ENCODE peak calls at places on chromosomes 16 and 17, in six cellular contexts. One of them, this sample, is unnamed.

GRCh38 chr17:39197380-39198185 is at the start of gene CACNB1:
- DNase-seq in EL: peak
- DNase-seq in stimulated activated CD4-positive, alpha-beta T cell treated with anti-CD3 and anti-CD28 coated beads, Interleukin-12 subunit alpha, Interleukin-12 subunit beta, amount 100 ng/mL, for 48 hours: peak
- DNase-seq in skeletal muscle cell: peak
- DNase-seq in ureter: peak
- DNase-seq in glutamatergic neuron: peak
- DNase-seq in this sample: peak

GRCh38 chr16:74570412-74571301 is 36.3 kb downstream of the GLG1 start:
- DNase-seq in stimulated activated CD4-positive, alpha-beta T cell treated with anti-CD3 and anti-CD28 coated beads, Interleukin-12 subunit alpha, Interleukin-12 subunit beta, amount 100 ng/mL, for 48 hours: no peak
- DNase-seq in EL: no peak
- DNase-seq in ureter: no peak
- DNase-seq in skeletal muscle cell: no peak
- DNase-seq in glutamatergic neuron: no peak
- DNase-seq in this sample: no peak

GRCh38 chr16:6884002-6884401 is 448.6 kb upstream of the RBFOX1 start:
- DNase-seq in EL: no peak
- DNase-seq in ureter: no peak
- DNase-seq in glutamatergic neuron: peak
- DNase-seq in stimulated activated CD4-positive, alpha-beta T cell treated with anti-CD3 and anti-CD28 coated beads, Interleukin-12 subunit alpha, Interleukin-12 subunit beta, amount 100 ng/mL, for 48 hours: no peak
- DNase-seq in skeletal muscle cell: no peak
- DNase-seq in this sample: no peak

GRCh38 chr17:4444782-4445473 is 11.2 kb downstream of the SPNS3 start:
- DNase-seq in stimulated activated CD4-positive, alpha-beta T cell treated with anti-CD3 and anti-CD28 coated beads, Interleukin-12 subunit alpha, Interleukin-12 subunit beta, amount 100 ng/mL, for 48 hours: no peak
- DNase-seq in ureter: peak
- DNase-seq in skeletal muscle cell: no peak
- DNase-seq in glutamatergic neuron: no peak
- DNase-seq in EL: no peak
- DNase-seq in this sample: no peak

GRCh38 chr16:23398987-23399805 is 53.8 kb downstream of the COG7 start:
- DNase-seq in stimulated activated CD4-positive, alpha-beta T cell treated with anti-CD3 and anti-CD28 coated beads, Interleukin-12 subunit alpha, Interleukin-12 subunit beta, amount 100 ng/mL, for 48 hours: no peak
- DNase-seq in glutamatergic neuron: no peak
- DNase-seq in EL: no peak
- DNase-seq in ureter: no peak
- DNase-seq in skeletal muscle cell: no peak
- DNase-seq in this sample: no peak

GRCh38 chr17:75289832-75290337 is 652 bp upstream of the SLC25A19 start:
- DNase-seq in glutamatergic neuron: no peak
- DNase-seq in stimulated activated CD4-positive, alpha-beta T cell treated with anti-CD3 and anti-CD28 coated beads, Interleukin-12 subunit alpha, Interleukin-12 subunit beta, amount 100 ng/mL, for 48 hours: peak
- DNase-seq in ureter: no peak
- DNase-seq in skeletal muscle cell: no peak
- DNase-seq in EL: peak
- DNase-seq in this sample: peak

GRCh38 chr17:4232168-4232813 is 31.5 kb downstream of the ANKFY1 start:
- DNase-seq in glutamatergic neuron: no peak
- DNase-seq in skeletal muscle cell: no peak
- DNase-seq in stimulated activated CD4-positive, alpha-beta T cell treated with anti-CD3 and anti-CD28 coated beads, Interleukin-12 subunit alpha, Interleukin-12 subunit beta, amount 100 ng/mL, for 48 hours: no peak
- DNase-seq in EL: peak
- DNase-seq in ureter: no peak
- DNase-seq in this sample: peak

GRCh38 chr16:1539720-1540555 is 6.5 kb downstream of the TMEM204 start:
- DNase-seq in glutamatergic neuron: peak
- DNase-seq in stimulated activated CD4-positive, alpha-beta T cell treated with anti-CD3 and anti-CD28 coated beads, Interleukin-12 subunit alpha, Interleukin-12 subunit beta, amount 100 ng/mL, for 48 hours: no peak
- DNase-seq in skeletal muscle cell: no peak
- DNase-seq in ureter: no peak
- DNase-seq in EL: no peak
- DNase-seq in this sample: no peak